ENCODE peak calls at places on chromosome 20, in four cellular contexts. E is HepG2, T is K562, B is GM12878. S is an unnamed sample.

GRCh38 chr20:37392441-37393195 is 46.7 kb downstream of the SRC start:
- DNase-seq in B (no peak), E (peak), T (peak), S (peak)

GRCh38 chr20:5127204-5127858 is 523 bp downstream of the CDS2 start:
- DNase-seq in T (peak), E (peak), B (peak), S (peak)

GRCh38 chr20:44495802-44496481 is 20.3 kb downstream of the TTPAL start:
- DNase-seq in B (no peak), T (no peak), E (no peak), S (no peak)

GRCh38 chr20:1894951-1895673 is at the start of gene SIRPA:
- DNase-seq in E (no peak), T (no peak), B (no peak), S (peak)

GRCh38 chr20:48957521-48957920 is 36.0 kb downstream of the ARFGEF2 start:
- DNase-seq in E (no peak), B (no peak), T (no peak), S (no peak)

GRCh38 chr20:48616481-48616880 is 211.3 kb downstream of the PREX1 start:
- DNase-seq in E (no peak), B (no peak), T (no peak), S (no peak)

GRCh38 chr20:58793512-58794420 is 56.9 kb downstream of the GNAS-AS1 start:
- DNase-seq in T (no peak), B (no peak), E (no peak), S (no peak)

GRCh38 chr20:4684837-4685413 is 36.8 kb upstream of the PRND start:
- DNase-seq in T (peak), B (no peak), E (peak), S (no peak)

GRCh38 chr20:36613974-36614373 is 8.4 kb downstream of the RAB5IF start:
- DNase-seq in B (no peak), T (no peak), E (no peak), S (no peak)

GRCh38 chr20:18001131-18001921 is 32.5 kb downstream of the MGME1 start:
- DNase-seq in E (peak), B (no peak), T (no peak), S (no peak)

GRCh38 chr20:47205577-47206123 is 150.8 kb downstream of the ZMYND8 start:
- DNase-seq in E (peak), B (peak), T (peak), S (peak)
- TF ChIP-seq SP1 in E (no peak), B (no peak), T (no peak), S (no peak)

DNA sequence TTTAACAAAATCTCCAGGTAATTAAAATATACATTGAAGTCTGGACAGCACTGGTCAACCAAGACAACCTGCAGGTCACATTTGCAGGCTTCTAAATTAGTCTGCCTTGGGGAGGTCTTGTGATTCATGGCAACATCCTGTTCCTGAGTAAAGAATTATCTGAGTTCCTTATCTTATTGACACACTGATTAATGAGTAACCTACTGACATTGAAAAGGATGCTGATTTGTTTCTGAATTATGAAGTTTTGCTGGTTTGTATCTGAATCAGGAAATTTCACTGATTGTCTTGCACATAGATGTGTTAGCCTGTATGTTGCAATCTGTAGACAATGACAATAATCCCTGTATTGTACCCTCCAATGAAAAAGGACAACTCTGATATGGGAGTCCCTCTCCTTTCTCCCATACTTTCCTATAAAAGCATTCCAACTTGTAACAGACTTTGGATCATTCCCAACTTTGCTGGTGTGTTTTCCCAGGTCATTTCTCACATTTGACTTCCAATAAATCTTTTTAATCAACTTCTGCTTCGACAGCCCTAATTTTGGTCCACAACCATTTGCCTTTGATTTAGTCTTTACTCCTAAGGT is 80.0 kb downstream of the LAMP5 start:
- DNase-seq in T (no peak), E (peak), B (no peak), S (no peak)
- TF ChIP-seq FOXM1 in T (no peak), E (no peak), B (no peak), S (no peak)

GRCh38 chr20:46844965-46845364 is 49.7 kb upstream of the EYA2 start:
- DNase-seq in B (no peak), E (no peak), T (peak), S (no peak)
- TF ChIP-seq FOXK2 in B (no peak), E (no peak), T (no peak), S (no peak)

GRCh38 chr20:40869416-40870147 is 159.0 kb upstream of the TOP1 start:
- DNase-seq in T (no peak), B (no peak), E (no peak), S (no peak)
- TF ChIP-seq SP1 in T (no peak), B (no peak), E (no peak), S (no peak)

DNA sequence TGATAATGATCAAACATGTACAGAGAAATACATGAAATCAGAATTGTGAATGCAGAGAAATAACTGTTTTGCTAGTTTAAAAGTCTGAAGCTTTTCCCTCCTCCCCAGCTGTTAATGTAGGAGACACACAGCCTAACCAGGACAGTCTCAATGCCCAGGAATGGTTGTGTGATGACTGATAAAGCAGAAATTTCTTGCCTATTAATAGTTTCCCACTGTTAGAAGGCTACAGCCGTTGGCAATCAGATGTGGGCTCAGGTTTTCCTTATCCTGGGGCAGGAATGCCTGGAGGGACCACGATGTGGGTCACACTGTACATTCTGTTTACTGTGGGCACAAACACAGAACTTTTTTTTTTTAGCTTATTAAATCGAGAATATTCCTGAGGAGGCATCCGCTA is 1.9 kb downstream of the PPP1R3D start:
- DNase-seq in B (no peak), E (no peak), T (no peak), S (no peak)
- TF ChIP-seq FOXM1 in B (no peak), E (no peak), T (no peak), S (no peak)